ENCODE peak calls at places on chromosome 1, in four cellular contexts. C is GM12878, O is K562, Y is HepG2. Q is an unnamed sample.

GRCh38 chr1:150076066-150076465 is 8.5 kb downstream of the VPS45 start:
- DNase-seq in O (no peak), C (peak), Y (no peak), Q (no peak)

GRCh38 chr1:76238094-76238551 is 163.6 kb downstream of the ST6GALNAC3 start:
- DNase-seq in C (no peak), O (no peak), Y (no peak), Q (no peak)

GRCh38 chr1:78843111-78843908 is 163.2 kb downstream of the ADGRL4 start:
- DNase-seq in O (no peak), C (no peak), Y (no peak), Q (no peak)

GRCh38 chr1:3869751-3870301 is 12.6 kb downstream of the DFFB start:
- DNase-seq in C (no peak), O (peak), Y (no peak), Q (peak)

GRCh38 chr1:91610102-91610501 is 109.5 kb downstream of the CDC7 start:
- DNase-seq in Y (no peak), O (no peak), C (no peak), Q (no peak)

GRCh38 chr1:229848762-229849677 is 218.0 kb upstream of the GALNT2 start:
- DNase-seq in Y (peak), O (peak), C (no peak), Q (peak)

GRCh38 chr1:225763815-225764548 is 13.6 kb upstream of the SRP9 start:
- DNase-seq in O (no peak), C (no peak), Y (no peak), Q (no peak)

GRCh38 chr1:221419513-221420088 is 322.3 kb downstream of the DUSP10 start:
- DNase-seq in C (no peak), Y (no peak), O (no peak), Q (no peak)

GRCh38 chr1:153560241-153560640 is 5.4 kb downstream of the S100A2 start:
- DNase-seq in C (no peak), Y (no peak), O (no peak), Q (no peak)

GRCh38 chr1:39896909-39897685 is 4.6 kb downstream of the MYCL start:
- DNase-seq in C (no peak), Y (no peak), O (no peak), Q (no peak)

GRCh38 chr1:117629625-117630422 is 24.0 kb downstream of the TENT5C start:
- DNase-seq in O (no peak), Y (no peak), C (no peak), Q (no peak)
- TF ChIP-seq FOXK2 in O (no peak), Y (no peak), C (no peak), Q (no peak)

GRCh38 chr1:43147625-43148319 is 24.3 kb downstream of the EBNA1BP2 start:
- DNase-seq in Y (peak), C (no peak), O (peak), Q (peak)
- TF ChIP-seq TARDBP in Y (no peak), C (no peak), O (no peak), Q (no peak)

GRCh38 chr1:175042650-175043049 is 19.4 kb upstream of the MRPS14 start:
- DNase-seq in C (no peak), Y (no peak), O (no peak), Q (no peak)
- TF ChIP-seq FOXK2 in C (no peak), Y (no peak), O (no peak), Q (no peak)

DNA sequence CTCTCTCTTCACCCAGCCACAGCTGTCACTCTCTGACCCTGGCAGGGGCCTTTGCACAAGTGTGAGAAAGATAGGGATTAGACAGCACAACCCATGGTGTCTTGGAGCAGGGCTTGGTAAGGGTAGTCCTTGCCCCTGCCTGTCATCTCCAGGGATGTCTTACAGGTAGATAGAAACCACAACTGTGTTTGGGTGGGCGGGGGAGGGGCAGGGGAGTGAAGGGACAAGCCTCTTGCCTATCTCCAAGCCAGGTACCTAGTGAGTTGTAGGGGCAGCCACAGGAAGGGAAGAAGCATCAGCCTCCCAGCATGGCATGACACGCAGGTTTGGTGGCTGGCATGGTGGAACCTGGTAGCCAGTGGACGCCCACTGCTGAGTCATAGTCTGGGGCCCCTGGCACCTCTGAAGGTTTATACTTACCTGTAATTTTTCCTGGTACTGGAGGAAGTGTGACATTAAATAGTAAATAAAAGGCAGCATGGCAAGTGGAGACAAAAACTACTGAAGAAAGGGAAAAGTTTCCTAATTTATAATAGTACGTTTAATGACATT is 97.5 kb downstream of the CLEC20A start:
- DNase-seq in Y (no peak), O (no peak), C (no peak), Q (no peak)
- TF ChIP-seq TARDBP in Y (no peak), O (no peak), C (no peak), Q (no peak)

DNA sequence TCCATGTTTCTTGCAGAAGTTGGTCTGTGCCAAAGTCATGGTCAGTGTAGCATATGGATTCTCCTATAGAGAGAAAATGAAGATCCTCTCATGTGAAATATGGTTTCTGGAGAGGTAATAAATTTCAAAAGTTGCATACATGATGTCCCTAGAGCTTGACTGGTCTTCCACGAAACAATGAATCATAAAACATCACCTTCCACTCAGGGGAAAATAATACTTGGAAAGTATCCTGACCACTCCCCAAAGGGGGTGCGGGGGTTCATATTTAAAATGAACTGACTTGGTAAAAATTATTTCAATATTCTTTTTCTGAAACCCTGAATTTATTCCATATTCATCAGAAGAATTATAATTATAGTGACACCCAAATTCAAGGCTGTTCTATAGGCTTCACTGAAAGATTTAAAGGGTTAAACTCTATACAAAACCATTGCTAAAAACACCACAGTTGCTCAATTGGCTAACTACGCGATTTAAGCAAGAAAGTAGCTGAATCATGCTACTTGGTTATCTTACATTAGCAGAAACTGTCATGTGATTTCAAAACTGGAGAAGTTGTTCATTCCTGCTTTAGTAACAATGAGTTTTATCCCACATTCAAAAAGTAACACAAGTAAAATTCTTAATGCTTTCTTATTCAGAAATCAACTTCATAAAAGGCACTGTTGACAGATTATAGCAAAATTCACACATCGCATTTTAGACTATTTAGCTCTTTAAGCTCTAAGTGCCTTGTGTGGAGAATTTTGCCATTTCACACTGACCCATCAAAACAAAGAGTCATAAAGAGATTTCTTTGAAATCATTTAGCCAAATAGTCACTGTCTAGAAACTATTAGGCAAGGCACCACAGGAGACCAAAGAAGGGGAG is 5.3 kb downstream of the CREG1 start:
- DNase-seq in C (no peak), Y (no peak), O (peak), Q (no peak)
- TF ChIP-seq FOXK2 in C (no peak), Y (no peak), O (peak), Q (no peak)

GRCh38 chr1:55699151-55699695 is 484.1 kb upstream of the USP24 start:
- DNase-seq in C (no peak), Y (no peak), O (no peak), Q (no peak)
- TF ChIP-seq TARDBP in C (no peak), Y (no peak), O (no peak), Q (no peak)

GRCh38 chr1:201077736-201078135 is 34.5 kb downstream of the CACNA1S start:
- DNase-seq in O (no peak), Y (no peak), C (no peak), Q (no peak)
- TF ChIP-seq FOXK2 in O (no peak), Y (no peak), C (no peak), Q (no peak)

DNA sequence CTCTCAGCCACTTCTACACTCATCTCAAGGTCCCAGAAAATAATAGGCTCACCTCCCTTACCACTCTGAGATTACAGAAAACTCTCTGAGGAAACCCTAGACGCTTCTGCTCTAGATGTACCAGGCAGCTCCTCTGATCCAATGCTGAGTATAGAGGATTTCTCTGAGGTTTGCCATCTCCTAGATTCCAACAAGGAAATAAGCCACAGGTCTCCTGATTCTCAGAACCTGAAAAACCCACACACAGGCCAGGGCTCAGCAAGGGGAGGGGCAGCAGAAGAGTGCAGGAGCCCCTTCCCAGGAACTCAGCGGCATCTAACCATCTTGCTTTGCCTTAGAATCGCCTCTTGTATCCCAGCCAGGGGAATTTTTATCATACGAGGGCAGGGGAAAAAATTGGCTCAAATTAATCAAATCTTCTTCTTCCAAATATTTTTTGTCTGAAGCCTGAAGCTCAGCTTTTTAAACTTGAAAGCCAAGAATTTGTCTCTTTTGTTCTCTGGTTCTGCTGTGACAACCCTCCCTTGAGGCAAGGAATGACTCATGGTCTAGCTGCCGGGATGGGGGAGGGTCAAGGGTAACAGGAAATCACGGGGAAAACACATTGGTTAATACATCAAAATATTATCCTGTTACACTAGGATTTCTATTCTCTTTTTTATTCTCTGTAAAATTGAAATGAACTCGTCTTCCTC is 30.8 kb downstream of the GORAB start:
- DNase-seq in O (peak), Y (peak), C (peak), Q (peak)
- TF ChIP-seq TARDBP in O (no peak), Y (no peak), C (no peak), Q (no peak)